ENCODE peak calls at places on chromosomes 3 and 15, in five cellular contexts. X, V, U, Q and H are unnamed samples.

GRCh38 chr3:134281912-134282658 is 31.4 kb upstream of the RYK start:
- DNase-seq in V (no peak), X (no peak), Q (no peak), U (no peak), H (no peak)

GRCh38 chr15:31236184-31237041 is 90.2 kb upstream of the KLF13 start:
- DNase-seq in Q (peak), X (peak), V (peak), U (peak), H (peak)

GRCh38 chr3:17077614-17078013 is 192.9 kb downstream of the PLCL2 start:
- DNase-seq in X (no peak), U (no peak), Q (no peak), V (no peak), H (no peak)

GRCh38 chr15:25250906-25251622 is 187.8 kb downstream of the UBE3A start:
- DNase-seq in X (no peak), Q (no peak), U (no peak), V (no peak), H (no peak)

GRCh38 chr3:120113128-120114116 is 19.2 kb upstream of the GSK3B start:
- DNase-seq in X (no peak), V (peak), U (no peak), Q (no peak), H (no peak)

GRCh38 chr15:58903232-58903631 is 30.2 kb downstream of the SLTM start:
- DNase-seq in X (no peak), V (peak), Q (no peak), U (no peak), H (no peak)

GRCh38 chr3:27507111-27507510 is 22.9 kb upstream of the SLC4A7 start:
- DNase-seq in Q (no peak), X (no peak), U (no peak), V (peak), H (no peak)

GRCh38 chr3:9345041-9345440 is 17.8 kb upstream of the THUMPD3 start:
- DNase-seq in U (no peak), V (no peak), Q (no peak), X (no peak), H (no peak)

GRCh38 chr3:158430448-158430847 is 140.5 kb upstream of the MLF1 start:
- DNase-seq in V (peak), U (no peak), Q (no peak), X (no peak), H (no peak)

GRCh38 chr3:58487140-58487886 is 4.6 kb upstream of the KCTD6 start:
- DNase-seq in V (peak), U (peak), X (no peak), Q (no peak), H (no peak)

GRCh38 chr15:100901702-100902435 is 17.3 kb upstream of the LRRK1 start:
- DNase-seq in U (no peak), V (no peak), X (no peak), Q (no peak), H (no peak)

GRCh38 chr3:128076783-128077624 is 24.8 kb downstream of the SEC61A1 start:
- DNase-seq in U (peak), V (no peak), Q (no peak), X (no peak), H (no peak)

GRCh38 chr15:92011611-92012367 is 158.3 kb downstream of the SLCO3A1 start:
- DNase-seq in U (no peak), Q (no peak), X (no peak), V (no peak), H (no peak)

GRCh38 chr3:164387236-164387635 is 691.1 kb downstream of the SI start:
- DNase-seq in Q (no peak), V (no peak), U (no peak), X (no peak), H (no peak)

GRCh38 chr3:194598771-194599557 is 34.3 kb downstream of the TMEM44 start:
- DNase-seq in Q (no peak), X (peak), U (no peak), V (peak), H (no peak)

GRCh38 chr15:101464999-101465669 is 24.4 kb downstream of the PCSK6 start:
- DNase-seq in U (no peak), V (no peak), Q (no peak), X (no peak), H (no peak)

GRCh38 chr3:132229641-132230040 is 87.6 kb upstream of the ACP3 start:
- DNase-seq in X (no peak), U (no peak), Q (no peak), V (no peak), H (no peak)

GRCh38 chr3:2937578-2937977 is 172.6 kb downstream of the IL5RA start:
- DNase-seq in Q (no peak), X (no peak), U (no peak), V (no peak), H (no peak)

GRCh38 chr15:57224664-57225063 is 151.6 kb upstream of the CGNL1 start:
- DNase-seq in Q (no peak), U (no peak), V (peak), X (no peak), H (no peak)

GRCh38 chr15:95557226-95558046 is 773.1 kb upstream of the NR2F2 start:
- DNase-seq in X (peak), U (peak), V (peak), Q (peak), H (peak)

GRCh38 chr3:193905993-193906396 is 230.0 kb upstream of the HES1 start:
- DNase-seq in U (no peak), X (no peak), Q (no peak), V (no peak), H (no peak)

GRCh38 chr15:54518145-54518941 is 540.1 kb downstream of the UNC13C start:
- DNase-seq in U (no peak), V (no peak), Q (no peak), X (no peak), H (no peak)

GRCh38 chr15:41801850-41802455 is 25.9 kb upstream of the JMJD7 start:
- DNase-seq in Q (no peak), U (no peak), X (no peak), V (peak), H (no peak)

GRCh38 chr3:122092460-122093165 is 37.5 kb downstream of the CD86 start:
- DNase-seq in U (peak), X (no peak), V (peak), Q (no peak), H (peak)

GRCh38 chr3:21755896-21756295 is 4.9 kb upstream of the ZNF385D start:
- DNase-seq in U (no peak), X (no peak), V (no peak), Q (no peak), H (no peak)

GRCh38 chr3:187368765-187369450 is 723 bp downstream of the RTP4 start:
- DNase-seq in V (no peak), X (no peak), Q (no peak), U (no peak), H (no peak)

GRCh38 chr3:72587282-72587681 is 261.0 kb downstream of the SHQ1 start:
- DNase-seq in V (no peak), X (no peak), U (no peak), Q (no peak), H (no peak)
- TF ChIP-seq BHLHE40 in V (no peak), X (no peak), U (no peak), Q (no peak), H (no peak)

DNA sequence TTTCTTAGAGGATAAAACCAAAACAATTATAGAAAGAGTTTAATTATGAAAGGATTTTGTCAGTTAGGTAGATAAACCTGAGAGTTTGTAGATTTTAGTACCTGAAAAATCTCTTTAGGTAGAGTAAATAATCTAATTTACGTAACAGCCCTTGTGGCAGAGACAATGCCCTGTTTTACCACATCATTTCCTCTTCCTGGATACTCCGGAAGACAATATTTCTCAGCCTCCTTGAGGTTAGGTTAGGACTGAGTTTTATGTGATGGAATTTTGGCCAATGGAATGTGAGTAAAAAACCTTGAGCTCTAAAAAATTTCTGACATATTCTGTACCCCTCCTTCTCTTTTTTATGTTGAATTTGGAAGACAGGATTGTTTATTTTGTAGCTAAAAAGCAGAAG is 50.7 kb upstream of the TPRG1 start:
- DNase-seq in X (no peak), V (no peak), U (no peak), Q (no peak), H (no peak)
- TF ChIP-seq BHLHE40 in X (no peak), V (no peak), U (no peak), Q (no peak), H (no peak)

DNA sequence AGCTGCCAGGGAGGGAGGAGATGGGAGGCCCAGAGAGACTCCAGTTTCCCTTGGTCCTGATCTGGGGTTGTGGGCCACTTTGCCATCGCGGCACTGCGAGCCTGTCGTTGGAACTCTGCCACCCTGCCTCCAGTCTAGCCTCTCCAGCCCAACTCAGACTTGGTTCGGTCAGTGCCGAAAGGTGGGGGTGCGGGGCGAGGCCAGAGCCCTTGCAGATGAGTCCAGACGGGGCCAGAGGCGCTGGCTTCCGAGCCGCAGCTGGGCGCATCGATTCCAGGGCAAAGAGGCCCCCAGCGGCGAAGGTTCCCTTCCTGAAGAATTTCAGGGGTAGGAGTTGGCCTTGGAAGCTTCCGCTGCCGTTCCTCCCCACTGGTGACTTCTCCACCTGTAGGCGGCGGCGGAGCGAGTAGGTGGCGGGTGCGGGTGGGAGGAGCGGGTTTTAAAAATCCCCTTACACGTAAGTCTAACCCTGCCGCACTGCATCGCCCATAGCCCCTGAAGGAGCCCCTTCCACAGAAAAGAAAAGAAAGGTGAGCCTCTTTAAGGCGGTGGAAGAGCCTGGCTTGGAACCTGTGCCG is 5.1 kb downstream of the WNT5A start:
- DNase-seq in U (no peak), V (peak), X (no peak), Q (no peak), H (no peak)
- TF ChIP-seq BHLHE40 in U (no peak), V (no peak), X (no peak), Q (no peak), H (no peak)

GRCh38 chr3:172194702-172195392 is 155.5 kb downstream of the FNDC3B start:
- DNase-seq in Q (no peak), X (peak), V (no peak), U (peak), H (peak)
- TF ChIP-seq BHLHE40 in Q (no peak), X (no peak), V (no peak), U (no peak), H (no peak)

GRCh38 chr3:47004369-47005211 is 25.1 kb downstream of the NBEAL2 start:
- DNase-seq in Q (no peak), U (no peak), V (no peak), X (no peak), H (no peak)
- TF ChIP-seq BHLHE40 in Q (no peak), U (no peak), V (no peak), X (no peak), H (no peak)

GRCh38 chr3:149529099-149529498 is 54.6 kb downstream of the TM4SF4 start:
- DNase-seq in X (no peak), Q (no peak), V (no peak), U (no peak), H (no peak)
- TF ChIP-seq BHLHE40 in X (no peak), Q (no peak), V (no peak), U (no peak), H (no peak)

GRCh38 chr3:138949002-138949418 is 2.0 kb downstream of the FOXL2NB start:
- DNase-seq in U (no peak), V (no peak), X (no peak), Q (no peak), H (no peak)

GRCh38 chr3:138948371-138949001 is 1.5 kb downstream of the FOXL2NB start:
- DNase-seq in U (no peak), Q (no peak), V (no peak), X (no peak), H (no peak)

GRCh38 chr3:138950701-138951100 is 3.7 kb downstream of the FOXL2NB start:
- DNase-seq in V (no peak), Q (no peak), X (no peak), U (no peak), H (no peak)

GRCh38 chr3:138949445-138950005 is 2.5 kb downstream of the FOXL2NB start:
- DNase-seq in V (no peak), Q (no peak), U (no peak), X (no peak), H (no peak)

DNA sequence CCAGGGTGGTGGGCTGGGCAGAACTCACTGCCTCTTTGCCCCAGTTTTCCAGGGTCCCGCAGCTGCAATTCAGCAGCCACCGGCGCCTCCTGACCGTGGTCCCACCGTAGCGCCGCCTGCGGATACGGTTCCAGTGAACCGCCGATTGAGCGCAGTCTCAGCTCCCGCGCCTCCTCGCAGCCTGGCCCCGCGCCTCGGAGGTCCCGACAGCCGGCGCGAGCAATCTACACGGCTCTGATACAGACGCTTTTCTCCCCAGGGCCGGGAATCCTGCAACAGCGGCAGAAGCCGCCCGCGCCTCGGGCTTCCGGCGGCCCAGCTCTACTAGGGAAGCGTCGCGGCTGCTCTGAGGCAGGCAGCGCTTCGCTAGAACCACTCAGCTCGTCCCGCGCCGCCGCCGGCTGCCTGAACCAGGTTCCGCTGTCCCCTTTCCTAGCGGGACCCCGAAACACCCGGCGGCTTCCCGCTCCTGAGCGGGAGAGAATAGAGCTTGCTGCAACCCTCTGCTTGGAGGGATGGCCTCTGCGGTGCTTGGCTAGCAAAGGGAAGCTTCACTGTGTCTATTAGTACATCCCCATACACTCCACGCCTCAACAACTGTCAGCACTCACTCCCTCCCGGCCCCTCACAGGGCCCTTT is 3.1 kb downstream of the FOXL2NB start:
- DNase-seq in Q (no peak), X (no peak), U (no peak), V (peak), H (no peak)
- TF ChIP-seq BHLHE40 in Q (no peak), X (no peak), U (no peak), V (no peak), H (no peak)

GRCh38 chr3:169387751-169388696 is 275.5 kb downstream of the MECOM start:
- DNase-seq in U (no peak), Q (peak), X (no peak), V (no peak), H (peak)
- TF ChIP-seq BHLHE40 in U (no peak), Q (no peak), X (no peak), V (no peak), H (no peak)

GRCh38 chr3:155853214-155854146 is 747 bp downstream of the SLC33A1 start:
- DNase-seq in X (peak), Q (peak), V (peak), U (peak), H (peak)

GRCh38 chr3:155843569-155843968 is 10.7 kb downstream of the SLC33A1 start:
- DNase-seq in X (no peak), U (no peak), V (no peak), Q (no peak), H (no peak)

GRCh38 chr3:155846119-155846518 is 8.1 kb downstream of the SLC33A1 start:
- DNase-seq in Q (no peak), U (no peak), X (no peak), V (no peak), H (no peak)

GRCh38 chr3:155847993-155848392 is 6.2 kb downstream of the SLC33A1 start:
- DNase-seq in Q (no peak), V (no peak), X (no peak), U (no peak), H (no peak)
- TF ChIP-seq BHLHE40 in Q (no peak), V (no peak), X (no peak), U (no peak), H (no peak)

DNA sequence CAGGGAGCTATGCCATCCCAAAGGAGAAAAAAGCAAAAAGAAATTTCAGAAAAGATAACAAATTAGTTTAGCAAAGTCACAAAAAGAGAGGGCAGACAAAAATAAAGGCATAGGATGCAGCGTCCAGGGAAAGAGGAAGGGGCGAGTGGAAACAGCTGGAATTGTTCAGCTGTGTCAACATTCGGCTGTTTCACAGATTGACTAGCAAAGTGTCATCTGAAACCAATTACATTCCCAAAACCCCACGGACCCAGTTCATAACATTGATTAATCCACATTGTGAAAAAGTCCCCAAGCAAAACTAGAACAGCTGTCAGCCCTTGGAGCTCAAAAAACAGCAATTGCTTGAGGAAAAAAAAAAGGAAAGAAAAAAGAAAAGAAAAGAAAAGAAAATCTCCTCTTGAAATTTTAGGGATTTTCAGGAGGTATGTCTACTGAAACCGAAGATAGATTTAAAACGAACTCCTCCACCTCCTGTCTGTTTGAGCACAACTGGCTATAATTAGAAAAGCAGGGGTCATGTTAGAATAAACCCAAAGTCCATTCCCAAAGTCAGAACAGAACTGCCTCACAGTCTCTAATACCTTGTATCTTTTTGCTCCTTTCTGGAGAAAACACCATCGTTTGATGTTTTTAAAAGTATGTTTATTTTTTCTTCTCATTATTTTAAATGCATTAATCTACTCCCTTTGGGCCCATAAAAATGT is 159.6 kb downstream of the RORA start:
- DNase-seq in X (no peak), V (peak), Q (no peak), U (no peak), H (no peak)
- TF ChIP-seq BHLHE40 in X (no peak), V (no peak), Q (no peak), U (no peak), H (no peak)